ENCODE peak calls at places on chromosome 3, in nine cellular contexts. One of them, this sample, is unnamed.

GRCh38 chr3:48847586-48848423 is at the start of gene PRKAR2A:
- DNase-seq in CD4-positive, alpha-beta T cell: peak
- DNase-seq in activated CD4-positive, alpha-beta T cell treated with anti-CD3 and anti-CD28 coated beads for 1 hour: peak
- DNase-seq in C1 segment of cervical spinal cord: peak
- DNase-seq in activated T-helper 1 cell treated with Interleukin-2 at 50 U/mL for 16 hours: peak
- DNase-seq in adrenal gland: peak
- DNase-seq in H1: peak
- DNase-seq in stimulated activated naive CD4-positive, alpha-beta T cell: peak
- DNase-seq in left ventricle myocardium superior: peak
- DNase-seq in this sample: peak

GRCh38 chr3:15271785-15272381 is 60.5 kb downstream of the SH3BP5 start:
- DNase-seq in stimulated activated naive CD4-positive, alpha-beta T cell: peak
- DNase-seq in H1: no peak
- DNase-seq in activated CD4-positive, alpha-beta T cell treated with anti-CD3 and anti-CD28 coated beads for 1 hour: peak
- DNase-seq in left ventricle myocardium superior: peak
- DNase-seq in CD4-positive, alpha-beta T cell: peak
- DNase-seq in activated T-helper 1 cell treated with Interleukin-2 at 50 U/mL for 16 hours: peak
- DNase-seq in adrenal gland: peak
- DNase-seq in C1 segment of cervical spinal cord: no peak
- DNase-seq in this sample: peak

GRCh38 chr3:54939591-54940300 is 11.9 kb upstream of the LRTM1 start:
- DNase-seq in left ventricle myocardium superior: no peak
- DNase-seq in adrenal gland: no peak
- DNase-seq in activated T-helper 1 cell treated with Interleukin-2 at 50 U/mL for 16 hours: no peak
- DNase-seq in activated CD4-positive, alpha-beta T cell treated with anti-CD3 and anti-CD28 coated beads for 1 hour: no peak
- DNase-seq in C1 segment of cervical spinal cord: no peak
- DNase-seq in H1: no peak
- DNase-seq in CD4-positive, alpha-beta T cell: no peak
- DNase-seq in stimulated activated naive CD4-positive, alpha-beta T cell: no peak
- DNase-seq in this sample: no peak

GRCh38 chr3:123367467-123368154 is 81.3 kb downstream of the ADCY5 start:
- DNase-seq in activated T-helper 1 cell treated with Interleukin-2 at 50 U/mL for 16 hours: no peak
- DNase-seq in stimulated activated naive CD4-positive, alpha-beta T cell: no peak
- DNase-seq in C1 segment of cervical spinal cord: no peak
- DNase-seq in left ventricle myocardium superior: no peak
- DNase-seq in adrenal gland: no peak
- DNase-seq in CD4-positive, alpha-beta T cell: no peak
- DNase-seq in activated CD4-positive, alpha-beta T cell treated with anti-CD3 and anti-CD28 coated beads for 1 hour: no peak
- DNase-seq in H1: no peak
- DNase-seq in this sample: no peak

GRCh38 chr3:126435456-126436315 is 40.0 kb downstream of the ZXDC start:
- DNase-seq in left ventricle myocardium superior: no peak
- DNase-seq in C1 segment of cervical spinal cord: no peak
- DNase-seq in activated CD4-positive, alpha-beta T cell treated with anti-CD3 and anti-CD28 coated beads for 1 hour: no peak
- DNase-seq in CD4-positive, alpha-beta T cell: no peak
- DNase-seq in H1: no peak
- DNase-seq in activated T-helper 1 cell treated with Interleukin-2 at 50 U/mL for 16 hours: no peak
- DNase-seq in adrenal gland: no peak
- DNase-seq in stimulated activated naive CD4-positive, alpha-beta T cell: no peak
- DNase-seq in this sample: no peak

GRCh38 chr3:73813291-73813977 is 188.7 kb upstream of the PDZRN3 start:
- DNase-seq in activated CD4-positive, alpha-beta T cell treated with anti-CD3 and anti-CD28 coated beads for 1 hour: no peak
- DNase-seq in H1: no peak
- DNase-seq in C1 segment of cervical spinal cord: no peak
- DNase-seq in stimulated activated naive CD4-positive, alpha-beta T cell: no peak
- DNase-seq in CD4-positive, alpha-beta T cell: no peak
- DNase-seq in activated T-helper 1 cell treated with Interleukin-2 at 50 U/mL for 16 hours: no peak
- DNase-seq in adrenal gland: no peak
- DNase-seq in left ventricle myocardium superior: no peak
- DNase-seq in this sample: no peak

GRCh38 chr3:126305427-126305826 is 51.8 kb downstream of the KLF15 start:
- DNase-seq in C1 segment of cervical spinal cord: no peak
- DNase-seq in left ventricle myocardium superior: no peak
- DNase-seq in H1: no peak
- DNase-seq in stimulated activated naive CD4-positive, alpha-beta T cell: no peak
- DNase-seq in CD4-positive, alpha-beta T cell: no peak
- DNase-seq in adrenal gland: no peak
- DNase-seq in activated T-helper 1 cell treated with Interleukin-2 at 50 U/mL for 16 hours: no peak
- DNase-seq in activated CD4-positive, alpha-beta T cell treated with anti-CD3 and anti-CD28 coated beads for 1 hour: no peak
- DNase-seq in this sample: no peak

GRCh38 chr3:163368168-163368567 is 1710.1 kb downstream of the SI start:
- DNase-seq in C1 segment of cervical spinal cord: no peak
- DNase-seq in adrenal gland: no peak
- DNase-seq in H1: no peak
- DNase-seq in left ventricle myocardium superior: no peak
- DNase-seq in CD4-positive, alpha-beta T cell: no peak
- DNase-seq in activated CD4-positive, alpha-beta T cell treated with anti-CD3 and anti-CD28 coated beads for 1 hour: no peak
- DNase-seq in activated T-helper 1 cell treated with Interleukin-2 at 50 U/mL for 16 hours: no peak
- DNase-seq in stimulated activated naive CD4-positive, alpha-beta T cell: no peak
- DNase-seq in this sample: no peak

GRCh38 chr3:49745986-49746385 is 22.2 kb upstream of the GMPPB start:
- DNase-seq in activated T-helper 1 cell treated with Interleukin-2 at 50 U/mL for 16 hours: no peak
- DNase-seq in stimulated activated naive CD4-positive, alpha-beta T cell: no peak
- DNase-seq in adrenal gland: no peak
- DNase-seq in H1: no peak
- DNase-seq in C1 segment of cervical spinal cord: no peak
- DNase-seq in left ventricle myocardium superior: no peak
- DNase-seq in activated CD4-positive, alpha-beta T cell treated with anti-CD3 and anti-CD28 coated beads for 1 hour: no peak
- DNase-seq in CD4-positive, alpha-beta T cell: no peak
- DNase-seq in this sample: no peak

GRCh38 chr3:161419555-161420333 is 48.4 kb upstream of the SPTSSB start:
- DNase-seq in left ventricle myocardium superior: no peak
- DNase-seq in H1: no peak
- DNase-seq in stimulated activated naive CD4-positive, alpha-beta T cell: no peak
- DNase-seq in adrenal gland: no peak
- DNase-seq in activated T-helper 1 cell treated with Interleukin-2 at 50 U/mL for 16 hours: no peak
- DNase-seq in C1 segment of cervical spinal cord: no peak
- DNase-seq in activated CD4-positive, alpha-beta T cell treated with anti-CD3 and anti-CD28 coated beads for 1 hour: no peak
- DNase-seq in CD4-positive, alpha-beta T cell: no peak
- DNase-seq in this sample: no peak

GRCh38 chr3:86990734-86991481 is at the start of gene VGLL3:
- DNase-seq in C1 segment of cervical spinal cord: no peak
- DNase-seq in H1: peak
- DNase-seq in adrenal gland: peak
- DNase-seq in CD4-positive, alpha-beta T cell: no peak
- DNase-seq in activated T-helper 1 cell treated with Interleukin-2 at 50 U/mL for 16 hours: no peak
- DNase-seq in activated CD4-positive, alpha-beta T cell treated with anti-CD3 and anti-CD28 coated beads for 1 hour: no peak
- DNase-seq in left ventricle myocardium superior: peak
- DNase-seq in stimulated activated naive CD4-positive, alpha-beta T cell: no peak
- DNase-seq in this sample: no peak

GRCh38 chr3:198081421-198081844 is 121.4 kb downstream of the LMLN start:
- DNase-seq in adrenal gland: peak
- DNase-seq in stimulated activated naive CD4-positive, alpha-beta T cell: no peak
- DNase-seq in activated T-helper 1 cell treated with Interleukin-2 at 50 U/mL for 16 hours: no peak
- DNase-seq in activated CD4-positive, alpha-beta T cell treated with anti-CD3 and anti-CD28 coated beads for 1 hour: no peak
- DNase-seq in CD4-positive, alpha-beta T cell: no peak
- DNase-seq in left ventricle myocardium superior: peak
- DNase-seq in H1: no peak
- DNase-seq in C1 segment of cervical spinal cord: no peak
- DNase-seq in this sample: no peak

GRCh38 chr3:183131735-183132134 is 30.8 kb downstream of the LAMP3 start:
- DNase-seq in H1: no peak
- DNase-seq in C1 segment of cervical spinal cord: no peak
- DNase-seq in stimulated activated naive CD4-positive, alpha-beta T cell: no peak
- DNase-seq in CD4-positive, alpha-beta T cell: no peak
- DNase-seq in activated T-helper 1 cell treated with Interleukin-2 at 50 U/mL for 16 hours: no peak
- DNase-seq in left ventricle myocardium superior: no peak
- DNase-seq in adrenal gland: no peak
- DNase-seq in activated CD4-positive, alpha-beta T cell treated with anti-CD3 and anti-CD28 coated beads for 1 hour: no peak
- DNase-seq in this sample: no peak

GRCh38 chr3:177262396-177262795 is 65.1 kb upstream of the TBL1XR1 start:
- DNase-seq in CD4-positive, alpha-beta T cell: no peak
- DNase-seq in left ventricle myocardium superior: no peak
- DNase-seq in adrenal gland: no peak
- DNase-seq in H1: no peak
- DNase-seq in activated T-helper 1 cell treated with Interleukin-2 at 50 U/mL for 16 hours: no peak
- DNase-seq in C1 segment of cervical spinal cord: no peak
- DNase-seq in activated CD4-positive, alpha-beta T cell treated with anti-CD3 and anti-CD28 coated beads for 1 hour: no peak
- DNase-seq in stimulated activated naive CD4-positive, alpha-beta T cell: no peak
- DNase-seq in this sample: no peak